ENCODE peak calls at places on chromosomes 2 and 18, in six cellular contexts. R, K, M, Y, S and N are unnamed samples.

GRCh38 chr2:71544919-71545571 is 91.7 kb downstream of the DYSF start:
- DNase-seq in S (no peak), R (no peak), M (no peak), K (no peak), Y (no peak), N (no peak)

GRCh38 chr2:12717191-12717987 is 653 bp downstream of the TRIB2 start:
- DNase-seq in K (peak), R (peak), M (no peak), S (peak), Y (no peak), N (peak)

GRCh38 chr2:126187665-126188064 is 468.3 kb upstream of the GYPC start:
- DNase-seq in S (no peak), K (no peak), M (no peak), Y (no peak), R (no peak), N (no peak)

GRCh38 chr2:236991874-236992273 is 93.8 kb upstream of the COPS8 start:
- DNase-seq in Y (no peak), R (no peak), M (no peak), K (no peak), S (no peak), N (no peak)

GRCh38 chr2:10473121-10473756 is 25.1 kb upstream of the ODC1 start:
- DNase-seq in K (no peak), Y (no peak), S (no peak), R (no peak), M (no peak), N (no peak)

GRCh38 chr2:157497603-157498314 is 53.9 kb upstream of the CYTIP start:
- DNase-seq in R (no peak), M (no peak), K (no peak), S (peak), Y (no peak), N (peak)

GRCh38 chr2:135825855-135826190 is 11.2 kb downstream of the LCT start:
- DNase-seq in S (no peak), K (no peak), Y (no peak), R (no peak), M (no peak), N (no peak)

GRCh38 chr2:67776276-67776675 is 286.5 kb downstream of the C1D start:
- DNase-seq in R (no peak), K (no peak), Y (no peak), S (no peak), M (no peak), N (no peak)

GRCh38 chr2:185892484-185892883 is 153.9 kb downstream of the FSIP2 start:
- DNase-seq in M (no peak), Y (no peak), R (no peak), S (no peak), K (no peak), N (no peak)

GRCh38 chr2:19746611-19747309 is 155.0 kb downstream of the TTC32 start:
- DNase-seq in S (no peak), M (no peak), R (no peak), Y (peak), K (no peak), N (peak)

GRCh38 chr18:22871809-22872525 is 61.2 kb upstream of the RBBP8 start:
- DNase-seq in K (no peak), Y (no peak), R (no peak), M (no peak), S (no peak), N (no peak)

GRCh38 chr2:219125225-219125885 is 35.3 kb downstream of the NHEJ1 start:
- DNase-seq in S (no peak), K (no peak), R (no peak), M (no peak), Y (no peak), N (peak)

GRCh38 chr18:7946724-7947377 is 379.7 kb downstream of the PTPRM start:
- DNase-seq in Y (no peak), M (no peak), R (no peak), K (no peak), S (no peak), N (no peak)

GRCh38 chr2:168912466-168913170 is 11.5 kb downstream of the G6PC2 start:
- DNase-seq in R (no peak), K (no peak), S (no peak), Y (peak), M (no peak), N (no peak)

GRCh38 chr2:127651987-127652550 is 6.1 kb downstream of the GPR17 start:
- DNase-seq in Y (no peak), M (no peak), S (no peak), K (no peak), R (no peak), N (no peak)

GRCh38 chr2:239306274-239307220 is 94.3 kb downstream of the HDAC4 start:
- DNase-seq in R (peak), Y (no peak), M (no peak), S (no peak), K (no peak), N (no peak)

GRCh38 chr2:36743954-36744353 is 47.4 kb downstream of the VIT start:
- DNase-seq in K (no peak), M (no peak), S (no peak), Y (no peak), R (no peak), N (no peak)

GRCh38 chr2:161103451-161103831 is 56.8 kb upstream of the TANK start:
- DNase-seq in Y (no peak), K (no peak), S (no peak), R (no peak), M (no peak), N (no peak)

GRCh38 chr2:2464095-2464494 is 133.0 kb upstream of the MYT1L start:
- DNase-seq in R (no peak), Y (no peak), K (no peak), S (no peak), M (no peak), N (no peak)

GRCh38 chr2:23145460-23145859 is 239.5 kb upstream of the KLHL29 start:
- DNase-seq in R (no peak), M (no peak), S (no peak), K (no peak), Y (no peak), N (no peak)

GRCh38 chr2:223210489-223210888 is 158.5 kb downstream of the KCNE4 start:
- DNase-seq in R (no peak), Y (no peak), S (no peak), K (no peak), M (no peak), N (no peak)

GRCh38 chr2:53490659-53491058 is 276.9 kb upstream of the CHAC2 start:
- DNase-seq in Y (no peak), K (no peak), R (peak), M (peak), S (peak), N (no peak)

GRCh38 chr2:64227603-64228125 is 83.4 kb upstream of the PELI1 start:
- DNase-seq in M (no peak), S (no peak), Y (no peak), K (no peak), R (no peak), N (no peak)

GRCh38 chr2:885230-886071 is 65.2 kb upstream of the SNTG2 start:
- DNase-seq in R (no peak), Y (no peak), M (no peak), K (no peak), S (no peak), N (no peak)

GRCh38 chr2:25281581-25281980 is 60.1 kb downstream of the DNMT3A start:
- DNase-seq in Y (no peak), M (no peak), S (no peak), K (no peak), R (no peak), N (no peak)

GRCh38 chr2:40406485-40407289 is 45.2 kb downstream of the SLC8A1 start:
- DNase-seq in S (no peak), K (no peak), Y (no peak), R (no peak), M (no peak), N (no peak)